ENCODE peak calls at places on chromosomes 11 and 22, in seven cellular contexts. F is A549; E is SW480; M is sciatic nerve; S is dorsolateral prefrontal cortex; V is stimulated activated CD4-positive, alpha-beta T cell treated with anti-CD3 and anti-CD28 coated beads, Interleukin-4, amount 100 ng/mL, for 48 hours; O is NCI-H524. A is an unnamed sample.

GRCh38 chr22:28029201-28029948 is 110.3 kb upstream of the PITPNB start:
- DNase-seq in F (peak; percentile 35), E (no peak), M (peak; percentile 51), S (no peak), V (no peak), O (no peak), A (peak; percentile 40)

GRCh38 chr11:66978717-66979116 is 3.6 kb downstream of the C11orf86 start:
- DNase-seq in F (no peak), E (no peak), M (no peak), S (no peak), V (no peak), O (no peak), A (no peak)

GRCh38 chr11:122731500-122731913 is 76.0 kb downstream of the UBASH3B start:
- DNase-seq in F (peak; percentile 79), E (no peak), M (no peak), S (no peak), V (no peak), O (no peak), A (no peak)

GRCh38 chr11:3169235-3169951 is 4.3 kb upstream of the OSBPL5 start:
- DNase-seq in F (peak; percentile 31), E (peak; percentile 86), M (peak; percentile 74), S (peak; percentile 38), V (peak; percentile 20), O (no peak), A (no peak)

GRCh38 chr11:68812526-68812925 is 29.2 kb downstream of the CPT1A start:
- DNase-seq in F (no peak), E (no peak), M (no peak), S (no peak), V (no peak), O (no peak), A (no peak)

GRCh38 chr11:7977251-7977917 is 9.8 kb upstream of the EIF3F start:
- DNase-seq in F (peak; percentile 24), E (peak; percentile 29), M (no peak), S (no peak), V (no peak), O (no peak), A (no peak)

GRCh38 chr11:76806131-76806530 is 23.0 kb downstream of the TSKU start:
- DNase-seq in F (no peak), E (no peak), M (no peak), S (no peak), V (no peak), O (no peak), A (no peak)

GRCh38 chr22:25368271-25368670 is 148.8 kb downstream of the CRYBB2 start:
- DNase-seq in F (peak; percentile 11), E (peak; percentile 73), M (no peak), S (no peak), V (no peak), O (no peak), A (no peak)

GRCh38 chr11:68206211-68206610 is 6.9 kb downstream of the KMT5B start:
- DNase-seq in F (peak; percentile 73), E (peak; percentile 75), M (no peak), S (no peak), V (no peak), O (peak; percentile 11), A (no peak)

GRCh38 chr11:577611-577894 is 1.3 kb downstream of the PHRF1 start:
- DNase-seq in F (no peak), E (no peak), M (no peak), S (no peak), V (no peak), O (no peak), A (no peak)

GRCh38 chr22:43616645-43617044 is 195.5 kb downstream of the EFCAB6 start:
- DNase-seq in F (no peak), E (no peak), M (no peak), S (no peak), V (no peak), O (no peak), A (no peak)

GRCh38 chr11:122697636-122698167 is 42.2 kb downstream of the UBASH3B start:
- DNase-seq in F (no peak), E (peak; percentile 26), M (no peak), S (no peak), V (no peak), O (no peak), A (no peak)

GRCh38 chr11:3052567-3052966 is 4.7 kb downstream of the CARS1 start:
- DNase-seq in F (no peak), E (no peak), M (no peak), S (no peak), V (no peak), O (no peak), A (no peak)

GRCh38 chr11:59224419-59224928 is 11.7 kb upstream of the MPEG1 start:
- DNase-seq in F (no peak), E (no peak), M (no peak), S (no peak), V (no peak), O (no peak), A (no peak)

GRCh38 chr11:57798905-57799559 is 37.4 kb downstream of the CTNND1 start:
- DNase-seq in F (peak; percentile 67), E (peak; percentile 77), M (no peak), S (no peak), V (no peak), O (no peak), A (no peak)

GRCh38 chr22:39923689-39924088 is 22.8 kb downstream of the GRAP2 start:
- DNase-seq in F (no peak), E (no peak), M (no peak), S (no peak), V (no peak), O (no peak), A (no peak)

GRCh38 chr11:12846766-12847615 is 162.1 kb upstream of the RASSF10 start:
- DNase-seq in F (no peak), E (no peak), M (no peak), S (no peak), V (no peak), O (no peak), A (no peak)

GRCh38 chr11:71555508-71555907 is 7.3 kb downstream of the KRTAP5-9 start:
- DNase-seq in F (no peak), E (no peak), M (no peak), S (no peak), V (no peak), O (no peak), A (no peak)

GRCh38 chr22:48489551-48490512 is 1337.8 kb downstream of the BRD1 start:
- DNase-seq in F (no peak), E (no peak), M (peak; percentile 58), S (no peak), V (no peak), O (no peak), A (no peak)

GRCh38 chr11:93945596-93945995 is 75.6 kb upstream of the HEPHL1 start:
- DNase-seq in F (no peak), E (no peak), M (no peak), S (no peak), V (no peak), O (no peak), A (no peak)

A was measured in NCI-H1436 treated with DMSO at 0.1 percent for 48 hours.